ENCODE peak calls at places on chromosomes 12 and 14, in six cellular contexts. W, M, B, I, Z and V are unnamed samples.

GRCh38 chr14:27712364-27712763 is 1054.2 kb upstream of the FOXG1 start:
- DNase-seq in W (no peak), M (no peak), B (no peak), I (no peak), Z (no peak), V (no peak)

GRCh38 chr12:49462103-49462739 is 76.6 kb upstream of the KCNH3 start:
- DNase-seq in W (no peak), M (no peak), B (no peak), I (no peak), Z (no peak), V (no peak)

GRCh38 chr12:58980768-58981167 is 60.5 kb upstream of the LRIG3 start:
- DNase-seq in W (no peak), M (no peak), B (no peak), I (no peak), Z (no peak), V (no peak)

GRCh38 chr14:55038708-55039107 is 11.7 kb downstream of the SOCS4 start:
- DNase-seq in W (no peak), M (no peak), B (no peak), I (no peak), Z (no peak), V (no peak)

GRCh38 chr14:56339855-56340701 is 221.9 kb downstream of the PELI2 start:
- DNase-seq in W (peak), M (peak), B (peak), I (peak), Z (peak), V (peak)

GRCh38 chr14:31927348-31927826 is 149.7 kb upstream of the ARHGAP5 start:
- DNase-seq in W (peak), M (peak), B (no peak), I (peak), Z (peak), V (no peak)

GRCh38 chr12:64825143-64826011 is 930 bp downstream of the TBC1D30 start:
- DNase-seq in W (no peak), M (no peak), B (no peak), I (peak), Z (no peak), V (no peak)

GRCh38 chr12:94640134-94640928 is 10.0 kb downstream of the TMCC3 start:
- DNase-seq in W (peak), M (peak), B (no peak), I (no peak), Z (no peak), V (no peak)

GRCh38 chr14:61125314-61126082 is 144.5 kb downstream of the SLC38A6 start:
- DNase-seq in W (no peak), M (no peak), B (no peak), I (no peak), Z (no peak), V (no peak)

GRCh38 chr14:72104011-72104613 is 171.9 kb downstream of the RGS6 start:
- DNase-seq in W (no peak), M (no peak), B (peak), I (peak), Z (no peak), V (no peak)

GRCh38 chr14:52458721-52459085 is 93.6 kb downstream of the TXNDC16 start:
- DNase-seq in W (no peak), M (no peak), B (no peak), I (no peak), Z (no peak), V (no peak)

GRCh38 chr12:124160102-124160501 is 134.8 kb upstream of the RFLNA start:
- DNase-seq in W (no peak), M (peak), B (no peak), I (no peak), Z (no peak), V (no peak)

GRCh38 chr14:64998455-64998931 is 11.8 kb downstream of the FNTB start:
- DNase-seq in W (no peak), M (peak), B (no peak), I (no peak), Z (no peak), V (no peak)

GRCh38 chr14:33799705-33800269 is 151.1 kb downstream of the EGLN3 start:
- DNase-seq in W (no peak), M (peak), B (no peak), I (no peak), Z (no peak), V (no peak)

GRCh38 chr12:67430708-67431335 is 161.7 kb downstream of the CAND1 start:
- DNase-seq in W (no peak), M (peak), B (no peak), I (no peak), Z (no peak), V (no peak)

GRCh38 chr14:56782701-56783100 is 27.6 kb downstream of the OTX2 start:
- DNase-seq in W (no peak), M (no peak), B (no peak), I (no peak), Z (no peak), V (no peak)

GRCh38 chr14:104423715-104424405 is 155.7 kb upstream of the C14orf180 start:
- DNase-seq in W (no peak), M (no peak), B (no peak), I (no peak), Z (no peak), V (no peak)

DNA sequence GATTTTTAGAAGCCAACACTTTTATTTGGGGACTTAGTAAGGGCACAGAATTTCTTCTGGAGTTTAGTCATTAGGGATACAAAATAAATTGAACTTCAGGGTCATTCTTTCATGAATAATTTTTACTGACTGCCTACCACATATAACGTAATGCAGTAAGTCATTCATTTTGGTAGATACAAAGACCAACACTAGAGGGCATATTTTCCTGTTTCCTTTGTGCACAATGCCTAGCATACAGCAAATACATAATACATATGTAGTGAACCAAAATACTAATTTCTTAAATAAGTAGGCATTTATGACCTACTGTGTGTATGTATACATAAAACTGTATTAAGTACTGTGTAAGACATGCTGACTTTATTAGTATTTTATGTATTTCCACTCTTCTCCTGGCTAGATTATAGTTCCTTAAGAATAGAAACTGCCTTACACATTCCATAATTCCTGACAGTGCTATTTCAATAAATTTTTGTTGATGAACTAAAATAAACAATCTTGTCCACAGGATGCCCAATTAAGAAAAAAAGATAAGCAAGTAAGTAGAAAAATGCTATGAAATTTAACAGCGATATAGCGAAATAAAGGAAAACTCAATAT is 47.9 kb downstream of the PPP1R12A start:
- DNase-seq in W (peak), M (peak), B (no peak), I (no peak), Z (peak), V (no peak)
- TF ChIP-seq CTCF in W (peak), M (peak), B (peak), I (peak), Z (peak), V (peak)

GRCh38 chr12:74415633-74416032 is 122.0 kb upstream of the ATXN7L3B start:
- DNase-seq in W (no peak), M (peak), B (no peak), I (peak), Z (peak), V (no peak)
- TF ChIP-seq CTCF in W (peak), M (peak), B (peak), I (peak), Z (peak), V (peak)

GRCh38 chr12:119956047-119956446 is 33.0 kb upstream of the BICDL1 start:
- DNase-seq in W (no peak), M (no peak), B (no peak), I (no peak), Z (peak), V (no peak)

GRCh38 chr12:119959435-119959834 is 29.6 kb upstream of the BICDL1 start:
- DNase-seq in W (no peak), M (no peak), B (no peak), I (no peak), Z (no peak), V (no peak)

DNA sequence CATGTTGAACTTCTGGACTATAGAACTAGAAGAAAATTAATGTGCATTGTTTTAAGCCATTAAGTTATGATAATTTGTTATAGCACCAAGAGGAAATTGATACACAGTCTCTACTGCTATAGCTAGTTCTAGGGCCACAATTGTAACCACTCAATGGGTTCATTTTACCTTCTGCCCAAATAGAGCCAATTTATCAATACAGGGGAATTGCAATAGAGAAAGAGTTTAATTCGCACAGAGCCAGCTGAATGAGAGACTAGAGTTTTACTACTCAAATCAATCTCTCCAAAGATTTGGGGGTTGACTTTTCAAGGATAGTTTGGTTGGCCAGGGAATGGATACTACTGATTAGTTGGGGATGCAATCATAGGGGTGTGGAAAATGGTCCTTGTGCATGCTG is 31.9 kb upstream of the BICDL1 start:
- DNase-seq in W (no peak), M (no peak), B (no peak), I (no peak), Z (no peak), V (no peak)
- TF ChIP-seq CTCF in W (no peak), M (no peak), B (no peak), I (no peak), Z (no peak), V (no peak)

GRCh38 chr12:2733493-2734252 is 61.1 kb upstream of the FKBP4 start:
- DNase-seq in W (no peak), M (no peak), B (no peak), I (no peak), Z (no peak), V (no peak)
- TF ChIP-seq CTCF in W (no peak), M (no peak), B (no peak), I (no peak), Z (peak), V (no peak)

GRCh38 chr14:98580131-98580678 is 691.8 kb downstream of the BCL11B start:
- DNase-seq in W (peak), M (peak), B (no peak), I (peak), Z (no peak), V (peak)

GRCh38 chr14:98579140-98579539 is 692.9 kb downstream of the BCL11B start:
- DNase-seq in W (no peak), M (no peak), B (no peak), I (no peak), Z (no peak), V (no peak)

GRCh38 chr14:98576463-98576862 is 695.5 kb downstream of the BCL11B start:
- DNase-seq in W (no peak), M (no peak), B (no peak), I (no peak), Z (no peak), V (no peak)

GRCh38 chr14:98582276-98582675 is 689.7 kb downstream of the BCL11B start:
- DNase-seq in W (no peak), M (no peak), B (no peak), I (no peak), Z (no peak), V (no peak)

DNA sequence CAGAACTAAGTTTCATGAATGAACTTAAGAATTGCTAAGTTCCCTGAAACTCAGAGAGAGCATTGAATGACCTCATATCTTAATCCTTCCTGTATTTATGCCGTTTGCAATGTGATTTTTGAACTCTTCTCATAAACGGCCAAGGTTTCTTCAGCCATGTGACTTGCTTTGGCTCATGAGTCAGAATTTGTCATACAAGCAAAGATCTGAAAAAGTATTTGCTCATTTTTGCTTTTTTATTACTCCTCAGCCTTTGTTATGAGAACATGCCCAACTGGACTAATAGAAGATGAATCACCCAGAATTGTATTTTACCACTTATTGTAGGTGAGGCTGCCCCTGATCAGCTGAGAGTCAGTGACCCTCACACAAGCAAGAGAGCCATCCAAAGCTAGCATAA is 693.8 kb downstream of the BCL11B start:
- DNase-seq in W (no peak), M (peak), B (no peak), I (no peak), Z (no peak), V (no peak)
- TF ChIP-seq CTCF in W (no peak), M (no peak), B (no peak), I (no peak), Z (no peak), V (no peak)

DNA sequence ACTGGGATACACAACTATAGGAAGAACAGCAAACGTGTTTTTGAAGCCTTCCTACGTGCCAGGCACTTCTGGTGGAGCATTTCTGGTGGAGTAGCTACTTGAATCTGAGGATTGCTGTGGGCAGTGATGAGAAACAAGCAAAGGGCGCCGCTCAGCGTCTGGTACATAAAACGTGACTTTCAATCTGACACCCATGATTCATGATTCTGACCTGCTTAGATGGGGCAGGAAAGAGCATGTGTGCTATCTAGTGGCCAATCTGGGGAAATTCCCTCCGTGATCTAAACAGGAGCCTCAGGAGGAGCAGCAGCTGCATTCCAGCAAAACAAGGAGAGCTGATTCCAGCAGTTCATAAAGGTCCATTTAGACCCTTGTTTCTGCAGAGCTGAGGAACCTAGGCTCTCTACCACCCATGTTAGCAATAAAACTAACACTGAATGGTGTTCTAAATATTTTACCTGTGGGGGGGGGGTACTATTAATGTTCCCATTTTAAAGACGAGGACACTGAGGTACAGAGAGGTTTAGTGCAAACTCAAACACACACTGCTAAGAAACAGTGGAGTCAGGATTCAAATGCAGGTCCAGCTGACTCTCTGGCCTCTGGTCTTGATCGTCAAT is 37.8 kb downstream of the PAH start:
- DNase-seq in W (peak), M (peak), B (no peak), I (peak), Z (no peak), V (no peak)
- TF ChIP-seq CTCF in W (peak), M (peak), B (no peak), I (peak), Z (peak), V (peak)

DNA sequence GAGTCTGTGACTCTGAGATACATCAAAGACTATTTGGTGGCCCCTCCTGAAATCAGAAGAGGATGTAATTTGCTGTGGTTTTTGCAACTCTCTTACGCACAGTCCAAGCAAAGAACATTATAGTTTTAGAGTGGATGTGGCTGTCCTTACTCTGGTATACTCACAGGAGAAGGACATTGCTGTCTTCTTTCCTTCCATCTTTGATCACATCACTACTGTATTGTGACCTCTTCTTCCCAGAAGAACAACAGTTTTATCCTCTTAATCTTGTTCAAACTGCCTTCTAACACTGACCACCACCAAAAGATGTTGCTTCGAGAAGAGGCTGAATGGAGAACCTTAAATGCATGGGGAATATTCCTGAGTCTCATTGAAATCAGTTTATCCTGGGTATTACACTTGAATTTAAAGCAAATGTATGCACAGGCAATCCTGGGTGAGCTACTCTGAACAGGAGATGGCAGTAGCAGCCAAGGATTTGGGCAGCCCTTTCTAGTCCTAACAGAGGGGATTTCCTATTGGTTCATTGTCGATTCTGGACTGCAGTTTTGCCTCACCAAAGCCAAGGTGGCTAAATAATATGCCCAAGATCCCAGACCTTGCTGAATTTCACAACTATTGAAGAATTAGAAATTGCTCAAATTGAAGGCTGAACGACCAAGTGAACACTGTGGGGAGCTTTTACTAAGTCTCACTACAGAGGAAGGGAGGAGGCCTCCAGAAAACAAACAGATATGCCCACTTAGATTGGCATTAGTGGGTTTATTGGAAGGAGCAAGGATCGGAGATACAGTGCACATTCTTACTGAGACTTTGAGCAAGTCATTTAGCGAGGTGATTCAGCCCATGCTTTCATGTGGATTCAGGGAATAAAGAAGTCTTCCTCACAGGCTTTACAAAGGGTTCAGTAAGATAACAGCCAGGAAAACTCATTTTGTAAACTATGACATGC is 282.8 kb downstream of the PAWR start:
- DNase-seq in W (peak), M (peak), B (peak), I (peak), Z (peak), V (peak)
- TF ChIP-seq CTCF in W (peak), M (peak), B (peak), I (peak), Z (peak), V (peak)